ENCODE peak calls at places on chromosome 18, in five cellular contexts. M is adrenal gland, N is tibial nerve, U is suprapubic skin, T is upper lobe of right lung. A is an unnamed sample.
A peak's percentile ranks its signal among the peaks of the same experiment; 100 is the strongest.

GRCh38 chr18:58303363-58303762 is 259.3 kb downstream of the NEDD4L start:
- DNase-seq in T (no peak), M (no peak), U (no peak), N (no peak), A (no peak)

GRCh38 chr18:5196253-5197031 is 615 bp downstream of the AKAIN1 start:
- DNase-seq in U (peak; percentile 46), N (no peak), M (peak; percentile 7), T (peak; percentile 46), A (no peak)

GRCh38 chr18:74468547-74469014 is 11.5 kb upstream of the DIPK1C start:
- DNase-seq in M (no peak), N (no peak), U (no peak), T (no peak), A (no peak)

GRCh38 chr18:57959278-57959677 is 84.7 kb upstream of the NEDD4L start:
- DNase-seq in U (no peak), N (no peak), T (peak; percentile 74), M (peak; percentile 28), A (no peak)

GRCh38 chr18:46893360-46893759 is 23.9 kb downstream of the PIAS2 start:
- DNase-seq in N (no peak), U (no peak), M (no peak), T (no peak), A (no peak)

GRCh38 chr18:51433296-51433695 is 235.8 kb upstream of the MEX3C start:
- DNase-seq in U (no peak), N (no peak), M (no peak), T (no peak), A (no peak)

GRCh38 chr18:1014496-1014895 is 109.8 kb downstream of the ADCYAP1 start:
- DNase-seq in N (no peak), M (no peak), T (no peak), U (no peak), A (no peak)

GRCh38 chr18:27970321-27970720 is 206.6 kb downstream of the CDH2 start:
- DNase-seq in T (no peak), N (no peak), M (no peak), U (no peak), A (no peak)

GRCh38 chr18:79603321-79604204 is 76.0 kb upstream of the CTDP1 start:
- DNase-seq in N (no peak), M (no peak), T (peak; percentile 55), U (peak; percentile 57), A (no peak)

GRCh38 chr18:75167759-75168211 is 41.2 kb downstream of the PTGR3 start:
- DNase-seq in N (no peak), M (no peak), T (no peak), U (no peak), A (no peak)

GRCh38 chr18:74609535-74609934 is 11.9 kb downstream of the ZNF407 start:
- DNase-seq in N (no peak), M (no peak), T (no peak), U (no peak), A (no peak)

GRCh38 chr18:53458944-53459580 is 765.4 kb downstream of the MBD2 start:
- DNase-seq in N (no peak), U (no peak), M (peak; percentile 9), T (no peak), A (no peak)

GRCh38 chr18:58541789-58542425 is 87.0 kb downstream of the ALPK2 start:
- DNase-seq in T (no peak), N (no peak), M (no peak), U (no peak), A (no peak)

GRCh38 chr18:9871244-9871746 is 14.5 kb upstream of the TXNDC2 start:
- DNase-seq in N (no peak), M (no peak), U (no peak), T (no peak), A (no peak)

GRCh38 chr18:692841-693240 is 19.6 kb downstream of the ENOSF1 start:
- DNase-seq in N (no peak), M (peak; percentile 59), U (no peak), T (no peak), A (no peak)

GRCh38 chr18:60663060-60663989 is 290.8 kb upstream of the MC4R start:
- DNase-seq in U (no peak), N (no peak), M (no peak), T (no peak), A (no peak)

GRCh38 chr18:68694316-68694715 is 20.6 kb downstream of the TMX3 start:
- DNase-seq in M (no peak), T (no peak), U (no peak), N (no peak), A (no peak)

GRCh38 chr18:39958876-39959275 is 1996.2 kb upstream of the PIK3C3 start:
- DNase-seq in T (no peak), M (no peak), N (no peak), U (no peak), A (no peak)

GRCh38 chr18:74722237-74722636 is 124.6 kb downstream of the ZNF407 start:
- DNase-seq in T (no peak), M (no peak), U (no peak), N (no peak), A (no peak)

GRCh38 chr18:57921708-57922107 is 118.6 kb upstream of the ATP8B1 start:
- DNase-seq in M (no peak), N (no peak), T (no peak), U (no peak), A (no peak)

GRCh38 chr18:39487932-39488331 is 1922.3 kb upstream of the CELF4 start:
- DNase-seq in U (no peak), T (no peak), M (no peak), N (no peak), A (no peak)

GRCh38 chr18:25144835-25145234 is 207.1 kb downstream of the ZNF521 start:
- DNase-seq in T (no peak), M (peak; percentile 58), N (no peak), U (no peak), A (no peak)

GRCh38 chr18:11279461-11279860 is 130.1 kb upstream of the PIEZO2 start:
- DNase-seq in U (no peak), T (no peak), N (no peak), M (no peak), A (no peak)

GRCh38 chr18:45448871-45449270 is 166.4 kb upstream of the SLC14A2 start:
- DNase-seq in N (no peak), U (no peak), M (no peak), T (no peak), A (no peak)

DNA sequence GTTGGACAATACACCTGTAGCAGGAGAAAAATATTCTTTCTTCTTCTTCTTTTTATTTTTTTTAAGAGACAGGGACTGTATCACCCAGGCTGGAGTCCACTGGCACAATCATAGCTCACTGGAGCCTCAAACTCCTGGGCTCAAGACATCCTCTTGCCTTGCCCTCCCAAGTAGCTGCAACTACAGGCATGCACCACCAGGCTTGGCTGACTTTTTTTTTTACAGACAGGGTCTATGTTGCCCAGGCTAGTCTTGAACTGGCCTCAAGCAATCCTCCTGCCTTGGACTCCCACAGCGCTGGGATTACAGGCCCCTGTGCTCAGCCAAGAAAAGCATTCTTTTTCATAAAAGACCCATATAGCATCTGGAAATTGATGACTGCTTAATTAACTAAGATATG is 17.1 kb upstream of the ARHGAP28 start:
- DNase-seq in T (no peak), U (no peak), N (no peak), M (no peak), A (no peak)
- TF ChIP-seq CTCF in T (no peak), U (no peak), N (no peak), M (no peak), A (no peak)

GRCh38 chr18:77133920-77134496 is 1.4 kb upstream of the MBP start:
- DNase-seq in U (no peak), T (no peak), N (peak; percentile 48), M (no peak), A (peak; percentile 48)
- TF ChIP-seq CTCF in U (no peak), T (peak; percentile 30), N (no peak), M (peak; percentile 37), A (no peak)

GRCh38 chr18:62119884-62120283 is 67.0 kb downstream of the PIGN start:
- DNase-seq in M (no peak), T (no peak), U (no peak), N (no peak), A (no peak)
- TF ChIP-seq CTCF in M (no peak), T (no peak), U (no peak), N (no peak), A (no peak)

DNA sequence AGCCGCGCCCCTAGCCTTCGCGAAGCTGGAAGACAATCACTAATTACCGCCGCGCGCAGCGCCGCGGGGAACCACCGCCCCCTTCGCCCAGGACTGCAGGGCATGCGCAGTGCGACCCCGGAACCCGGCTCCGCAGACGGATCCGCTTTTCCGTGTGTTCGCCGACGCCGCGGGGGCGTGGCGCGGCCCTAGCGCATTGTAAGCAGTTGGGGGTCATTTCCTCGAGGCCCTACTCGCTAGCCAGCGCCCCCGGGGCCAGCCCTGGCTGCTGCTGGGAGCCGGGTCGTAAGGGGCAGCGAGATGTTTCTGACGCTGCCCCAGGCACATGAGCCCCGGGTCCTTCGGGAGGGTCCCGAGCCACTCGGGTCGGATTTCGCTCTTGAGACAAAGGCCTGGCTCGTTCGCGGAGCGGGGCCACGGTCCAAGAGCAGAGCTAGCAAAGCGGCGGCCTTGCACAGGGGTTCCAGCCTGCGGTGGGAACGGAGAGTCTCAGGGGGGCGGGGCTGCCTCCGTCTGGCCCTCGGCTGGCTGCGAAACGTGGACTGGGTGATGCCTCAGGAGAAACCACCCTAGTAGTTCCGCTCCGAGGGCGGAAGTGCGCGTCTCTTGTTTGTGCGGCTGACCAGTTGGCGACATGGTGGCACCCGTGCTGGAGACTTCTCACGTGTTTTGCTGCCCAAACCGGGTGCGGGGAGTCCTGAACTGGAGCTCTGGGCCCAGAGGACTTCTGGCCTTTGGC is at the start of the genes ELP2 and SLC39A6:
- DNase-seq in U (peak; percentile 98), M (peak; percentile 98), N (peak; percentile 95), T (peak; percentile 97), A (peak; percentile 97)
- TF ChIP-seq CTCF in U (no peak), M (peak; percentile 19), N (peak; percentile 37), T (no peak), A (no peak)

GRCh38 chr18:54717673-54718435 is 110.4 kb upstream of the RAB27B start:
- DNase-seq in M (no peak), U (no peak), T (no peak), N (no peak), A (no peak)
- TF ChIP-seq CTCF in M (no peak), U (no peak), T (no peak), N (no peak), A (no peak)

GRCh38 chr18:13139885-13140450 is 78.6 kb upstream of the LDLRAD4 start:
- DNase-seq in N (no peak), M (no peak), U (no peak), T (no peak), A (no peak)
- TF ChIP-seq CTCF in N (no peak), M (no peak), U (no peak), T (no peak), A (no peak)

DNA sequence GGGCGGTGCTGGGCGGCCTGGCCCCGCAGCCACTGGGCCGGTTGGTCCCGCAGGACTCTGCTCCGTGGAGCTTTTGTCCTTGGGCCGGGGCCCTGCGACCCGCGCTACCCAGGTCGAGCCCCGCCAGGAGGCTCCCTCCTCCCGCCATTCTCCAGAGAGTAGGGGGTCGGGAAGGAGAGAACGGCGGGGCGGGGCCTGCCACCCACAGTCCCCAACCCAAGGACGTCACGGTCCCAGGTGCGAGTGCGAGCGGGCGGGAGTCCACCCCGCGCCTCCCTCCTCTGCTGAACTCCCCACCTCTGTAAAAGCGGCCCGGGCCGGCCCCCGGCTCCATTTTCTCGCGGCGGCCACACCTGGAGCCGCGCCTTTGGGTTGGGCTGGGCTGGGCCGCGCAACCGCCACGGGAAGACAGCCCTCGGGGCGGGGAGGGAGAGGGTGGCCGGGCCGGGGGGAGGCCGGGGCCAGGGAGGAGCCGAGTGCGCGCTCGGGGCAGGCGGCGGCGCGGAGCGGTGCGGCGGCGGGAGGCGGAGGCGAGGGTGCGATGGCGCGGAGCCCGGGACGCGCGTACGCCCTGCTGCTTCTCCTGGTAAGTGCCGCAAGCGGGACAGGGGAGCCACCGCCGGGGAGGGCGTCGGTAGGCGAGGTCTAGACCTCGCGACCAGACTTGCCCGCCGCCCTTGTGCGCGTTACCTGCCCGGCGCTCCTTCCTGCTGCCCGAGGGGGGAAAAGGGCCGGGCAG is at the start of gene DSG2:
- DNase-seq in T (peak; percentile 93), M (peak; percentile 71), U (peak; percentile 75), N (no peak), A (peak; percentile 84)
- TF ChIP-seq CTCF in T (no peak), M (peak; percentile 3), U (no peak), N (no peak), A (no peak)

A was measured in type B pancreatic cell.